ENCODE peak calls at places on chromosomes 6 and 20, in ten cellular contexts. Q, K, X, I, M, E, H, A, F and N are unnamed samples.

GRCh38 chr6:127952831-127953230 is 52.0 kb upstream of the THEMIS start:
- DNase-seq in M (no peak), X (no peak), E (no peak), F (no peak), A (no peak), I (no peak), H (no peak), K (no peak), Q (no peak), N (no peak)

GRCh38 chr6:32857156-32857891 is 3.3 kb downstream of the PSMB9 start:
- DNase-seq in F (no peak), H (no peak), I (no peak), X (no peak), M (no peak), E (no peak), K (no peak), Q (no peak), A (no peak), N (no peak)

GRCh38 chr20:58585753-58586540 is 65.1 kb upstream of the STX16 start:
- DNase-seq in Q (no peak), E (no peak), H (no peak), K (no peak), A (no peak), X (no peak), F (no peak), I (no peak), M (peak), N (no peak)

GRCh38 chr20:41418739-41419293 is 52.2 kb upstream of the EMILIN3 start:
- DNase-seq in Q (no peak), E (no peak), A (no peak), H (no peak), K (no peak), I (no peak), X (no peak), M (no peak), F (no peak), N (no peak)

GRCh38 chr6:4510317-4510716 is 265.9 kb upstream of the CDYL start:
- DNase-seq in K (no peak), X (no peak), E (no peak), A (no peak), M (no peak), F (no peak), I (no peak), H (no peak), Q (no peak), N (no peak)

GRCh38 chr20:52405417-52405816 is 213.8 kb upstream of the ZFP64 start:
- DNase-seq in X (peak), K (no peak), F (peak), Q (no peak), E (no peak), H (no peak), A (peak), I (no peak), M (no peak), N (no peak)

GRCh38 chr6:163232649-163233048 is 181.9 kb upstream of the QKI start:
- DNase-seq in X (no peak), M (no peak), E (no peak), A (no peak), Q (no peak), K (no peak), I (no peak), H (no peak), F (no peak), N (no peak)

GRCh38 chr6:29722773-29723665 is at the start of gene HLA-F:
- DNase-seq in F (peak), M (peak), Q (peak), A (peak), X (peak), I (peak), K (peak), E (peak), H (peak), N (peak)

GRCh38 chr20:3166338-3166912 is 6.8 kb upstream of the FASTKD5 start:
- DNase-seq in E (no peak), H (no peak), Q (peak), K (no peak), F (no peak), M (peak), X (no peak), I (no peak), A (no peak), N (no peak)

GRCh38 chr20:61954276-61955021 is 111.2 kb downstream of the TAF4 start:
- DNase-seq in Q (no peak), E (no peak), A (no peak), K (no peak), X (no peak), I (peak), M (peak), F (no peak), H (no peak), N (no peak)

GRCh38 chr20:36344517-36345132 is 38.5 kb downstream of the DLGAP4 start:
- DNase-seq in F (peak), X (peak), E (no peak), K (peak), M (no peak), I (no peak), Q (peak), A (peak), H (no peak), N (peak)

GRCh38 chr6:110946498-110946897 is 12.0 kb upstream of the GTF3C6 start:
- DNase-seq in F (no peak), A (peak), I (no peak), H (no peak), K (no peak), X (no peak), M (no peak), E (no peak), Q (no peak), N (no peak)

GRCh38 chr6:168890306-168890995 is 363.2 kb downstream of the THBS2 start:
- DNase-seq in K (no peak), I (no peak), X (no peak), A (no peak), M (no peak), H (no peak), Q (no peak), E (no peak), F (no peak), N (no peak)

GRCh38 chr6:52653151-52653550 is 17.8 kb upstream of the TMEM14A start:
- DNase-seq in K (no peak), E (no peak), H (no peak), A (no peak), I (no peak), F (no peak), M (no peak), X (no peak), Q (no peak), N (no peak)
- TF ChIP-seq CTCF in K (no peak), E (no peak), H (no peak), A (no peak), I (no peak), F (no peak), M (no peak), X (no peak), Q (no peak), N (no peak)

GRCh38 chr6:159427335-159427734 is 258.1 kb downstream of the FNDC1 start:
- DNase-seq in M (no peak), K (no peak), A (no peak), X (no peak), I (no peak), Q (no peak), H (no peak), E (no peak), F (no peak), N (no peak)
- TF ChIP-seq CTCF in M (no peak), K (no peak), A (no peak), X (no peak), I (no peak), Q (no peak), H (no peak), E (no peak), F (no peak), N (no peak)

DNA sequence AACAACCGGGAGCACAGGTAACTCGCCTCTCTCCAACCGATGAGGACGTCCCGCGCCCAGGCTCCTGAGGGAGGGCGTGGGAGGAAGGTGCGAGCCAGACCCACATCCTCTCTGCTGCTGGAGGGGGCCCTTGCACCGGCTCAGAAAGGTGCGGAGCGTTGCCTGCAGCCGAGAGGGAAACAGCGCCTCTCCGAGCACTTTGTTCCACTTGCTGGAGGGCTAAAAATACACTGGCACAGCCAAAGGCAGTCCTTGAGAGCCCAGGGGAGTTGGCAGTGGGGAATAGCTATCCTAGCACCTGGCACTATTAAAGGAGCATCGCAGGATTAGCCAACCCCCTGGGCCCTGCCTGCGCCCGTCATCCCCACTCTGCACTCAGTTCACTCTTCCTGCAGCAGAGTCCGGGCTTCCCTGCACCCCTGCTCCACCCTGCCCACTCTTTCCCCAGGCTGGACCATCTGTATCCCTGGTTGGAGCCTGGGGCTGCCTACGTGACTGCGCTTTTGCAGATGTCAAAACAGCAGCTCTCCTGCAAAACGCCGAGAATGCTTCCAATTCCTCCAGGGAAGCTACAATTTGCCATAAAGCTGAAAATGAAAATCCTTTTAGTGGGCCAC is 108.9 kb downstream of the SNX5 start:
- DNase-seq in A (no peak), Q (peak), X (no peak), I (no peak), H (peak), F (no peak), K (peak), E (no peak), M (no peak), N (peak)
- TF ChIP-seq CTCF in A (no peak), Q (peak), X (no peak), I (no peak), H (no peak), F (no peak), K (peak), E (no peak), M (no peak), N (no peak)

DNA sequence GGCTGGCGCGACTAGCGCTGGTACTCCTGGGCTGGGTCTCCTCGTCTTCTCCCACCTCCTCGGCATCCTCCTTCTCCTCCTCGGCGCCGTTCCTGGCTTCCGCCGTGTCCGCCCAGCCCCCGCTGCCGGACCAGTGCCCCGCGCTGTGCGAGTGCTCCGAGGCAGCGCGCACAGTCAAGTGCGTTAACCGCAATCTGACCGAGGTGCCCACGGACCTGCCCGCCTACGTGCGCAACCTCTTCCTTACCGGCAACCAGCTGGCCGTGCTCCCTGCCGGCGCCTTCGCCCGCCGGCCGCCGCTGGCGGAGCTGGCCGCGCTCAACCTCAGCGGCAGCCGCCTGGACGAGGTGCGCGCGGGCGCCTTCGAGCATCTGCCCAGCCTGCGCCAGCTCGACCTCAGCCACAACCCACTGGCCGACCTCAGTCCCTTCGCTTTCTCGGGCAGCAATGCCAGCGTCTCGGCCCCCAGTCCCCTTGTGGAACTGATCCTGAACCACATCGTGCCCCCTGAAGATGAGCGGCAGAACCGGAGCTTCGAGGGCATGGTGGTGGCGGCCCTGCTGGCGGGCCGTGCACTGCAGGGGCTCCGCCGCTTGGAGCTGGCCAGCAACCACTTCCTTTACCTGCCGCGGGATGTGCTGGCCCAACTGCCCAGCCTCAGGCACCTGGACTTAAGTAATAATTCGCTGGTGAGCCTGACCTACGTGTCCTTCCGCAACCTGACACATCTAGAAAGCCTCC is 1.6 kb downstream of the TPBG start:
- DNase-seq in F (no peak), H (no peak), Q (peak), A (peak), E (peak), I (peak), M (no peak), X (peak), K (peak), N (no peak)
- TF ChIP-seq CTCF in F (no peak), H (no peak), Q (no peak), A (peak), E (no peak), I (no peak), M (no peak), X (peak), K (no peak), N (no peak)

GRCh38 chr6:34871853-34872252 is 16.0 kb downstream of the TAF11 start:
- DNase-seq in A (no peak), I (no peak), Q (no peak), E (no peak), X (no peak), M (no peak), F (no peak), H (no peak), K (no peak), N (no peak)

GRCh38 chr6:34866509-34866908 is 21.3 kb downstream of the TAF11 start:
- DNase-seq in A (no peak), Q (no peak), F (no peak), K (no peak), X (no peak), I (no peak), H (no peak), E (no peak), M (no peak), N (no peak)

GRCh38 chr6:34865107-34865506 is 22.7 kb downstream of the TAF11 start:
- DNase-seq in H (no peak), M (no peak), A (no peak), K (no peak), F (no peak), X (no peak), I (no peak), E (no peak), Q (no peak), N (no peak)

GRCh38 chr6:34864007-34864406 is 23.8 kb downstream of the TAF11 start:
- DNase-seq in A (no peak), Q (no peak), I (no peak), K (no peak), E (no peak), F (no peak), H (no peak), M (no peak), X (no peak), N (no peak)

DNA sequence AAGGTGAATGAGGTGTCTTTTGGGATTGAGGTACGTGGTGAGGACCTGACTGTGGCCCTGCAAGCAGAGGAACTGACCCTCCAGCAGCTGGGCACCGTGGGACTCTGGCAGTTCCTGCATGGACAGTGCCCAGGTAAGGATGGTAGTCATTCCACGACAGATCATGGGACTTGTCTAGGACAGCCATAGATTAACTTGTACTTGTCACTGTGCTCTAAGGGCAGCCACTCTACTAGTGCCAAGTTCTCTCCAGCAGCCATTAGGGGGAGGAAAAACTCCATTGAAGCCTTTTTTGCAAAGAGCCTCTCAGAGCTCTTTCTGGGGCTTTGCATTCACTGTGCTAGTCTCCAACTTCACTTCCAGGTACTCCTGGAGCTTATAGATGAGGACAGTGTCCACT is 20.4 kb downstream of the TAF11 start:
- DNase-seq in H (no peak), K (peak), Q (no peak), M (no peak), I (no peak), X (peak), E (no peak), F (peak), A (no peak), N (no peak)
- TF ChIP-seq CTCF in H (no peak), K (peak), Q (no peak), M (no peak), I (no peak), X (peak), E (no peak), F (no peak), A (no peak), N (no peak)